ENCODE peak calls at places on chromosomes 4 and X, in six cellular contexts. F is neural progenitor cell, H is prostate gland, K is AG04449, C is psoas muscle, L is HFFc6. M is an unnamed sample.

GRCh38 chr4:52051213-52051614 is at the start of gene SPATA18:
- DNase-seq in F (peak), H (peak), L (no peak), C (peak), K (no peak), M (no peak)

GRCh38 chr4:127236875-127237274 is 395.9 kb upstream of the INTU start:
- DNase-seq in K (no peak), F (no peak), C (no peak), H (no peak), L (no peak), M (peak)

GRCh38 chr4:141350122-141350904 is 129.6 kb downstream of the ZNF330 start:
- DNase-seq in L (peak), K (peak), F (no peak), C (no peak), H (peak), M (no peak)

GRCh38 chr4:89438102-89438831 is 130.7 kb upstream of the GPRIN3 start:
- DNase-seq in C (peak), H (peak), F (peak), L (peak), K (no peak), M (no peak)

GRCh38 chr4:116942315-116942714 is 143.1 kb downstream of the TRAM1L1 start:
- DNase-seq in H (no peak), K (no peak), F (no peak), L (no peak), C (no peak), M (no peak)

GRCh38 chrX:38900719-38901118 is 99.5 kb downstream of the MID1IP1 start:
- DNase-seq in F (no peak), K (no peak), C (no peak), H (no peak), L (no peak), M (no peak)

GRCh38 chr4:108700358-108700757 is 50.0 kb downstream of the OSTC start:
- DNase-seq in L (peak), F (no peak), K (peak), C (no peak), H (no peak), M (peak)

GRCh38 chrX:106716463-106716862 is 10.0 kb upstream of the RNF128 start:
- DNase-seq in H (no peak), K (no peak), C (no peak), L (no peak), F (no peak), M (no peak)

GRCh38 chrX:2432298-2432863 is 68.4 kb downstream of the DHRSX start:
- DNase-seq in H (no peak), L (no peak), C (no peak), F (no peak), K (no peak), M (no peak)

GRCh38 chr4:54439831-54440243 is 210.7 kb downstream of the PDGFRA start:
- DNase-seq in C (peak), L (peak), H (no peak), K (no peak), F (peak), M (peak)

DNA sequence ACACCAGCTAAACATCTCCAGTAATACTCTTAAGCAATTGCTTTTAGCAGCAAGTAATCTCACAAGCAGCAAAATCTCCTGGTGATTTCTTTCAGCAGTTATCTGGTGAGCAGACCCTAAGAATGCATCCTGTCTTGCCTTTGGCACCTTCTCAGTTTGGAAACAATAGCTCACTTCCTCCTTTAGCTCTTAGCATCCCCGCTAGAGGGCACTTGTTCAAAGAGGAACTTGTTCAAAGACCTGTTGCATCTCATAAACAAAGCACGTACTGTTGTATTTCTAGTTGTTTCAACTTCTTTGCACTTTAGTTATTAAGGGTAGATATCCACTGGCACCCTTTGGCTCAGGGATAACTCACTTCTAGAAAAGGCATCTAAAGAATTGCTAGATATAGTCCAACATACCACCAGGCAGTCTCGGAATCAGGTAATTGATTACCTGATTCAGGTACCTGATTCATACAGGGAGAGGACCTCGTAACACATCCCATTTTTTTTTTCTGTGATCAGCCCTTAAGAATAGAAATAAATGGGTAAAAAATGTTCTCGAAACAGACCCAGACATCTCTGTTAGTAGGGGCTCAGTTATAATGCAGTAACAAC is 81.9 kb upstream of the QRFPR start:
- DNase-seq in C (no peak), H (peak), F (peak), L (peak), K (peak), M (peak)
- TF ChIP-seq CTCF in C (peak), H (peak), F (peak), L (peak), K (peak), M (peak)

DNA sequence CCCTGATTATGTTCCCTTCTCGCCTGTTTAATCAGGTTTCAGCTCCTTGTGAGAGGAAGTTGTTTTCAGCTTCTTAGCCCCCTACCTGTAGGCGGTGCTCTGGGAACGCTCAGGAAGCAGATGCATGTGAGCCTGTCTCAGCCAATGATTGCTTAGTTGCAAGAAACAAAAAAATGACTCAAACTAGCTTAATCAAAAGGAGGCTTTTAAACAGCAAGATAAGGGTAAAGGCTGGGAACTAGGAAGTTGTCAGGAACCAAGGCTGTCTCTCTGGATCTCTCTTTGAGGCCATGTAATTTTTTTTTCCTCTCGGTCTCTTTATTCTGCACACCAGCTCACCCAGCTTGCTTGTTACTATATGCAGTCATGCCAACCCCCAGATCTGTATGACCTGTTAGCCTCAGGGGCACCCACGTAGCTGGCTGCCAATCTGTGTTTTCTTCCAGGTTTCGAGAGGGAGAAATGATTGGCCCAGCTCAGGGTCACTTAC is 109.1 kb downstream of the PTTG2 start:
- DNase-seq in L (peak), K (no peak), C (no peak), F (peak), H (peak), M (no peak)
- TF ChIP-seq CTCF in L (peak), K (peak), C (no peak), F (peak), H (peak), M (peak)

DNA sequence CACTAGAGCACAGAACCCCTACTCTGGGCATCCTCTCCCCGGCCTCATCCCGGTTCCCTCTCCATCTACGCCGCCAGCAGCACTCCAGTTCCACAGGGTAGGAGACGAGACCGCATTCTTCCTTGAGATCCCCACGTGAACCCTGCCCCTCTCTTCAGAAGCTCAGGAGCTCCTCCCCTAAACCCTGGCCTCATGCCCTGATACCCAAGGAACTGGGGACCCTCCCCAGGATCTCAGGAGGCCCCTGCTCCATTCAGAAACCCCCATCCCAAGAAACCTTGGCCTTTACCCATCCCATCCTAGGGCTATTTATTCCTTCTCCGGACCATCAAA is 1.1 kb downstream of the PRICKLE3 start:
- DNase-seq in C (no peak), H (no peak), F (no peak), K (no peak), L (no peak), M (no peak)
- TF ChIP-seq CTCF in C (no peak), H (no peak), F (no peak), K (no peak), L (no peak), M (no peak)

DNA sequence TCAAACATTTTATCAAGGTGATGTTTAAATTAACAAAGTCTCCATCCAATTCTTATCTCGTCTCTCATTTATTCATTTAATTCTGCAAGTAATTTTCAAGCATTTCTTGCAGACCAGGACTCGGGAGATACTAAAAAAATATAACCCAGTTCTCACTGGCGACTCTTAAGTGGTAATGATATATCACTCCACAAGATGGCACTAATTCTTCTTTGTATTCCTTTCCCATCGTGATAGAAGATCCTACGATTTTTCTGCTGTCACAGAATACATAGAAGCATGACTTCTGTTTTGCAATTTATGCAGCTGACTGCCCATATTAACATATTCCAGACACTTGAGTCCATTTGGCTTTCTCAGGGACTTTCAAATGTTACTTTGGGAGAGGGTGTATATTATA is 64.0 kb upstream of the FGF13 start:
- DNase-seq in L (peak), H (no peak), K (no peak), C (no peak), F (peak), M (peak)
- TF ChIP-seq CTCF in L (peak), H (peak), K (no peak), C (peak), F (peak), M (peak)

GRCh38 chrX:95318882-95319281 is 1365.8 kb upstream of the DIAPH2 start:
- DNase-seq in C (no peak), F (peak), H (no peak), L (no peak), K (no peak), M (no peak)
- TF ChIP-seq CTCF in C (no peak), F (peak), H (no peak), L (no peak), K (no peak), M (peak)

GRCh38 chr4:79048878-79049277 is 109.6 kb upstream of the PAQR3 start:
- DNase-seq in C (no peak), H (no peak), L (no peak), K (no peak), F (no peak), M (no peak)
- TF ChIP-seq CTCF in C (no peak), H (no peak), L (no peak), K (no peak), F (no peak), M (no peak)

DNA sequence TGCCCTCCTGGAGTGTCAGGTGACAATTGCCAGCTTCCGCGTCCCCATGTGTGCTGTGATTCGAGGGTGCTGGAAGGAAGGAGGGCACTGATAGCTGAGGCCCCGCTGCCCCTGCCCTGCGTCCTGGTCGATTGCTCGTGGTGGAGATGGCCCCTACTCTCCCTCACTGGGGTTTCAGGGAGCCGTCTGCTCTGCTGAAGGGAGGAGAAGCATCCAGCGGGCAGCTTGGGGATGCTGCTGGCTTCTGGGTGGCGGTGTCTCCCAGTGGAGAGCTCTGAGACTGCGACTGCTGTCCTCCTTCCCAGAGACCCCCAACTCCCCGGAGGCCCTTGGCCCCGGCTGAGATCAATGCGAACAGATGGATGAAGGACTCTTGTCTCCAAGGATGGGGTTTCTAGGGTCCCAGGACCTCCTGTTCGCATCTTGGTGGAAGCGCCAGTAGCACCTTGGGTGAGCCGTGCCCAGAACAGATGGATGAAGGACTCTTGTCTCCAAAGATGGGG is 98.6 kb downstream of the PSAPL1 start:
- DNase-seq in L (no peak), K (no peak), H (no peak), C (no peak), F (no peak), M (no peak)
- TF ChIP-seq CTCF in L (peak), K (no peak), H (no peak), C (no peak), F (no peak), M (no peak)

GRCh38 chr4:156971168-156971601 is 414 bp downstream of the PDGFC start:
- DNase-seq in C (peak), F (peak), L (no peak), K (no peak), H (peak), M (no peak)

GRCh38 chr4:156969136-156969535 is 2.5 kb downstream of the PDGFC start:
- DNase-seq in H (no peak), F (no peak), L (no peak), C (no peak), K (no peak), M (no peak)

GRCh38 chr4:156970501-156971167 is 965 bp downstream of the PDGFC start:
- DNase-seq in C (peak), H (peak), K (no peak), F (peak), L (peak), M (no peak)

GRCh38 chr4:156971623-156972369 is at the start of gene PDGFC:
- DNase-seq in K (no peak), L (peak), H (peak), C (peak), F (peak), M (no peak)

GRCh38 chr4:156968479-156968984 is 3.1 kb downstream of the PDGFC start:
- DNase-seq in F (peak), L (peak), K (no peak), C (peak), H (peak), M (no peak)
- TF ChIP-seq CTCF in F (peak), L (peak), K (peak), C (peak), H (peak), M (peak)

DNA sequence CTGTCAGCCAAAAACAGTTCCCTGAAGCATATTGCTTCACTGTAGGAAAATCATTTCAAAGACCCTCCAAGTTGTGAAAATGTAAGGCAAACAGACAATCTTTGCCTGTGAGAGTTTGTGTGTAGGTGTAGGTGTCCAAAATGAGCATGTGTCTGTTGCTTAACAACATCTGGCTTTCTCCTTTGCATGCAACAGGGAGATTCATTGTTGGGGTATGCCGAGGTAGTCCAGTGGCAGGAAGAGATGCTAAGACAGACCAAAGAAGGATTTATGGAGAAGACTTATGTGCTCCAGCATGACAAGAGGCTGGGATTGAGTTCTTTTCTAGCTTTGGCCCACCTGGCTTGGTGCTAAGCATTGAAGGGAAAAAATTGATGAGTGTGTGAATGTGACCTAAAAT is 29.8 kb upstream of the SMAD1 start:
- DNase-seq in F (no peak), K (no peak), L (no peak), C (no peak), H (no peak), M (no peak)
- TF ChIP-seq CTCF in F (no peak), K (no peak), L (no peak), C (no peak), H (no peak), M (no peak)